ENCODE peak calls at places on chromosomes 11 and 22, in seven cellular contexts. A, D, P, M, B, F and H are unnamed samples.
A peak's percentile ranks its signal among the peaks of the same experiment; 100 is the strongest.

GRCh38 chr22:20316217-20316843 is 3.5 kb downstream of the DGCR6L start:
- DNase-seq in A (no peak), D (peak; percentile 2), P (no peak), M (peak; percentile 18), B (peak; percentile 23), F (no peak), H (no peak)

GRCh38 chr22:47630741-47631534 is 868.5 kb downstream of the TBC1D22A start:
- DNase-seq in A (no peak), D (no peak), P (no peak), M (no peak), B (no peak), F (no peak), H (no peak)

GRCh38 chr11:134312223-134312622 is 19.6 kb upstream of the GLB1L2 start:
- DNase-seq in A (no peak), D (no peak), P (no peak), M (no peak), B (no peak), F (no peak), H (no peak)

GRCh38 chr11:35852056-35852455 is 91.8 kb upstream of the LDLRAD3 start:
- DNase-seq in A (no peak), D (peak; percentile 12), P (no peak), M (no peak), B (no peak), F (peak; percentile 4), H (no peak)

GRCh38 chr11:69351460-69351859 is 57.5 kb downstream of the MYEOV start:
- DNase-seq in A (no peak), D (no peak), P (no peak), M (no peak), B (no peak), F (peak; percentile 65), H (no peak)

GRCh38 chr11:2885676-2886081 is at the start of gene CDKN1C:
- DNase-seq in A (peak; percentile 95), D (peak; percentile 86), P (peak; percentile 91), M (peak; percentile 92), B (peak; percentile 86), F (peak; percentile 44), H (peak; percentile 98)

GRCh38 chr22:35728639-35729308 is 11.1 kb downstream of the APOL5 start:
- DNase-seq in A (no peak), D (no peak), P (no peak), M (no peak), B (no peak), F (no peak), H (no peak)

GRCh38 chr11:93728792-93729128 is 12.5 kb downstream of the TAF1D start:
- DNase-seq in A (no peak), D (no peak), P (no peak), M (no peak), B (no peak), F (peak; percentile 19), H (no peak)

GRCh38 chr11:121722431-121723256 is 269.9 kb upstream of the SORL1-AS1 start:
- DNase-seq in A (peak; percentile 16), D (peak; percentile 83), P (peak; percentile 73), M (peak; percentile 84), B (peak; percentile 44), F (peak; percentile 89), H (peak; percentile 10)

GRCh38 chr22:36546932-36547331 is 18.0 kb upstream of the EIF3D start:
- DNase-seq in A (no peak), D (no peak), P (no peak), M (no peak), B (no peak), F (peak; percentile 85), H (no peak)

GRCh38 chr22:30025187-30025586 is 55.1 kb upstream of the HORMAD2 start:
- DNase-seq in A (no peak), D (no peak), P (no peak), M (no peak), B (peak; percentile 72), F (no peak), H (no peak)

GRCh38 chr11:12216542-12217422 is 106.4 kb downstream of the MICAL2 start:
- DNase-seq in A (no peak), D (no peak), P (peak; percentile 37), M (no peak), B (no peak), F (no peak), H (no peak)

GRCh38 chr11:94325681-94326080 is 21.3 kb downstream of the IZUMO1R start:
- DNase-seq in A (peak; percentile 69), D (no peak), P (no peak), M (peak; percentile 85), B (no peak), F (peak; percentile 56), H (peak; percentile 70)

GRCh38 chr11:27968461-27968860 is 139.5 kb downstream of the KIF18A start:
- DNase-seq in A (no peak), D (no peak), P (no peak), M (no peak), B (no peak), F (no peak), H (no peak)

GRCh38 chr11:118621071-118621815 is 13.8 kb downstream of the PHLDB1 start:
- DNase-seq in A (peak; percentile 71), D (peak; percentile 85), P (peak; percentile 91), M (peak; percentile 97), B (peak; percentile 89), F (peak; percentile 79), H (no peak)

GRCh38 chr11:10807629-10808552 is 835 bp downstream of the EIF4G2 start:
- DNase-seq in A (peak; percentile 49), D (peak; percentile 45), P (peak; percentile 78), M (no peak), B (peak; percentile 67), F (peak; percentile 38), H (no peak)

GRCh38 chr11:134538793-134539192 is 126.8 kb upstream of the B3GAT1 start:
- DNase-seq in A (no peak), D (no peak), P (no peak), M (no peak), B (no peak), F (no peak), H (no peak)

GRCh38 chr11:130636672-130637463 is 188.4 kb downstream of the ADAMTS15 start:
- DNase-seq in A (no peak), D (no peak), P (no peak), M (no peak), B (no peak), F (peak; percentile 93), H (peak; percentile 17)

GRCh38 chr22:45731041-45731797 is 59.6 kb downstream of the ATXN10 start:
- DNase-seq in A (no peak), D (no peak), P (no peak), M (no peak), B (no peak), F (no peak), H (no peak)

GRCh38 chr11:2942872-2943710 is 13.9 kb upstream of the PHLDA2 start:
- DNase-seq in A (no peak), D (no peak), P (no peak), M (no peak), B (no peak), F (no peak), H (no peak)

GRCh38 chr22:47883757-47884156 is 1121.3 kb downstream of the TBC1D22A start:
- DNase-seq in A (no peak), D (no peak), P (no peak), M (no peak), B (no peak), F (no peak), H (no peak)

GRCh38 chr11:129115652-129116585 is 76.2 kb downstream of the ARHGAP32 start:
- DNase-seq in A (no peak), D (no peak), P (no peak), M (no peak), B (no peak), F (peak; percentile 36), H (no peak)

GRCh38 chr11:32436751-32437405 is 1.5 kb upstream of the WT1 start:
- DNase-seq in A (no peak), D (no peak), P (no peak), M (no peak), B (no peak), F (no peak), H (no peak)

GRCh38 chr11:44623716-44624491 is 58.4 kb downstream of the CD82 start:
- DNase-seq in A (peak; percentile 22), D (peak; percentile 4), P (no peak), M (peak; percentile 20), B (peak; percentile 29), F (no peak), H (peak; percentile 17)

GRCh38 chr11:119772581-119772980 is 43.6 kb upstream of the NECTIN1 start:
- DNase-seq in A (no peak), D (no peak), P (no peak), M (no peak), B (no peak), F (no peak), H (no peak)
- TF ChIP-seq CTCF in A (no peak), D (no peak), P (no peak), M (no peak), B (no peak), F (no peak), H (no peak)

DNA sequence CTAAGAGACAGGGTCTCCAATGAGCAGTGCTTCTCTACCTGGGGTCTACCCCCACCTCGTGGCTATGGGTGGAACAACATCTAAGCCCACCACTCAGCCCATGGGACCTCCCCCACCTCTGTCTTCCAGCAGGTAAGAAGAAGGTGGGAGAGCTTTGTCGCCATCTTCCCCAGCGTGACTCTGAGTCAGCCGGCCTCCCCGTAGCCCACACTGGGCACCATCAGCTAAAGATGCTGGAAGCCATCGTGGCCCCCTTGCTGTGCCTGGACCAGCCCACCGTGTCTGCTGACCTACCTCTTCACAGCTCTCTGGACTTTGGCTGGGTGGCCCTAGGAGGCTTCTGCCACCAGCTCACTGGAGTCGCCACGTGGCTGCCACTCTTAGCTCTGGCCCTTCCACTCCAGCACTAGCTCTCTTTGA is 954 bp downstream of the C11orf86 start:
- DNase-seq in A (peak; percentile 63), D (no peak), P (no peak), M (peak; percentile 86), B (no peak), F (no peak), H (peak; percentile 56)
- TF ChIP-seq CTCF in A (no peak), D (peak; percentile 33), P (peak; percentile 62), M (peak; percentile 92), B (no peak), F (peak; percentile 77), H (peak; percentile 57)

GRCh38 chr22:27846910-27847309 is 45.4 kb upstream of the MN1 start:
- DNase-seq in A (no peak), D (no peak), P (no peak), M (no peak), B (no peak), F (no peak), H (no peak)

GRCh38 chr22:27844656-27845602 is 43.4 kb upstream of the MN1 start:
- DNase-seq in A (no peak), D (no peak), P (no peak), M (no peak), B (no peak), F (no peak), H (no peak)

GRCh38 chr22:27846248-27846760 is 44.7 kb upstream of the MN1 start:
- DNase-seq in A (no peak), D (no peak), P (no peak), M (no peak), B (peak; percentile 45), F (no peak), H (no peak)

GRCh38 chr22:27844256-27844655 is 42.7 kb upstream of the MN1 start:
- DNase-seq in A (no peak), D (no peak), P (no peak), M (no peak), B (no peak), F (no peak), H (no peak)

GRCh38 chr22:27845603-27846100 is 44.1 kb upstream of the MN1 start:
- DNase-seq in A (no peak), D (no peak), P (no peak), M (no peak), B (no peak), F (no peak), H (no peak)
- TF ChIP-seq CTCF in A (no peak), D (no peak), P (no peak), M (no peak), B (no peak), F (no peak), H (no peak)

GRCh38 chr11:65095974-65096806 is at the start of gene VPS51:
- DNase-seq in A (peak; percentile 94), D (peak; percentile 83), P (peak; percentile 83), M (peak; percentile 92), B (peak; percentile 89), F (peak; percentile 89), H (peak; percentile 94)
- TF ChIP-seq CTCF in A (no peak), D (no peak), P (no peak), M (no peak), B (no peak), F (no peak), H (no peak)